ENCODE peak calls at places on chromosomes 6 and 20, in four cellular contexts. One of them, this sample, is unnamed.

GRCh38 chr20:13102237-13102636 is 93.5 kb downstream of the SPTLC3 start:
- DNase-seq in activated T-helper 2 cell treated with anti-CD3 and anti-CD28 coated beads, Interferon-gamma antibody, Interleukin-2, Interleukin-4, amounts not matched to agents 10 μg/mL and 5 μg/mL and 100 μg/mL, durations not matched to agents 14 hours and 24 hours and 36 hours: no peak
- DNase-seq in midbrain: no peak
- DNase-seq in stromal cell of bone marrow: no peak
- DNase-seq in this sample: no peak

GRCh38 chr6:73391735-73392134 is 2.9 kb upstream of the DDX43 start:
- DNase-seq in activated T-helper 2 cell treated with anti-CD3 and anti-CD28 coated beads, Interferon-gamma antibody, Interleukin-2, Interleukin-4, amounts not matched to agents 10 μg/mL and 5 μg/mL and 100 μg/mL, durations not matched to agents 14 hours and 24 hours and 36 hours: no peak
- DNase-seq in midbrain: no peak
- DNase-seq in stromal cell of bone marrow: no peak
- DNase-seq in this sample: no peak

GRCh38 chr6:155120034-155120433 is 124.9 kb downstream of the TIAM2 start:
- DNase-seq in activated T-helper 2 cell treated with anti-CD3 and anti-CD28 coated beads, Interferon-gamma antibody, Interleukin-2, Interleukin-4, amounts not matched to agents 10 μg/mL and 5 μg/mL and 100 μg/mL, durations not matched to agents 14 hours and 24 hours and 36 hours: no peak
- DNase-seq in midbrain: no peak
- DNase-seq in stromal cell of bone marrow: no peak
- DNase-seq in this sample: no peak

GRCh38 chr6:143163621-143164020 is 102.9 kb downstream of the AIG1 start:
- DNase-seq in activated T-helper 2 cell treated with anti-CD3 and anti-CD28 coated beads, Interferon-gamma antibody, Interleukin-2, Interleukin-4, amounts not matched to agents 10 μg/mL and 5 μg/mL and 100 μg/mL, durations not matched to agents 14 hours and 24 hours and 36 hours: no peak
- DNase-seq in midbrain: no peak
- DNase-seq in stromal cell of bone marrow: no peak
- DNase-seq in this sample: no peak

GRCh38 chr6:84282566-84282965 is 55.1 kb upstream of the CEP162 start:
- DNase-seq in activated T-helper 2 cell treated with anti-CD3 and anti-CD28 coated beads, Interferon-gamma antibody, Interleukin-2, Interleukin-4, amounts not matched to agents 10 μg/mL and 5 μg/mL and 100 μg/mL, durations not matched to agents 14 hours and 24 hours and 36 hours: no peak
- DNase-seq in midbrain: no peak
- DNase-seq in stromal cell of bone marrow: peak; percentile 40
- DNase-seq in this sample: no peak

GRCh38 chr6:82408952-82409421 is 45.4 kb downstream of the TPBG start:
- DNase-seq in activated T-helper 2 cell treated with anti-CD3 and anti-CD28 coated beads, Interferon-gamma antibody, Interleukin-2, Interleukin-4, amounts not matched to agents 10 μg/mL and 5 μg/mL and 100 μg/mL, durations not matched to agents 14 hours and 24 hours and 36 hours: no peak
- DNase-seq in midbrain: no peak
- DNase-seq in stromal cell of bone marrow: no peak
- DNase-seq in this sample: no peak

GRCh38 chr6:168838000-168838399 is 397.0 kb downstream of the SMOC2 start:
- DNase-seq in activated T-helper 2 cell treated with anti-CD3 and anti-CD28 coated beads, Interferon-gamma antibody, Interleukin-2, Interleukin-4, amounts not matched to agents 10 μg/mL and 5 μg/mL and 100 μg/mL, durations not matched to agents 14 hours and 24 hours and 36 hours: no peak
- DNase-seq in midbrain: no peak
- DNase-seq in stromal cell of bone marrow: no peak
- DNase-seq in this sample: no peak

GRCh38 chr20:25444556-25444955 is 37.1 kb downstream of the GINS1 start:
- DNase-seq in activated T-helper 2 cell treated with anti-CD3 and anti-CD28 coated beads, Interferon-gamma antibody, Interleukin-2, Interleukin-4, amounts not matched to agents 10 μg/mL and 5 μg/mL and 100 μg/mL, durations not matched to agents 14 hours and 24 hours and 36 hours: no peak
- DNase-seq in midbrain: no peak
- DNase-seq in stromal cell of bone marrow: no peak
- DNase-seq in this sample: no peak

GRCh38 chr6:36443951-36444428 is 1.2 kb downstream of the KCTD20 start:
- DNase-seq in activated T-helper 2 cell treated with anti-CD3 and anti-CD28 coated beads, Interferon-gamma antibody, Interleukin-2, Interleukin-4, amounts not matched to agents 10 μg/mL and 5 μg/mL and 100 μg/mL, durations not matched to agents 14 hours and 24 hours and 36 hours: no peak
- DNase-seq in midbrain: no peak
- DNase-seq in stromal cell of bone marrow: no peak
- DNase-seq in this sample: no peak

This sample was measured in Ammon's horn.